ENCODE peak calls at places on chromosome 11, in ten cellular contexts. One of them, this sample, is unnamed.

GRCh38 chr11:108512706-108513105 is 14.5 kb upstream of the POGLUT3 start:
- DNase-seq in stimulated activated CD8-positive, alpha-beta memory T cell treated with anti-CD3 and anti-CD28 coated beads, Interleukin-15, amount 100 ng/mL, for 24 hours: no peak
- DNase-seq in EH: peak; percentile 8
- DNase-seq in stimulated activated CD4-positive, alpha-beta T cell treated with anti-CD3 and anti-CD28 coated beads, TNF-alpha, amount 100 ng/mL, for 24 hours: no peak
- DNase-seq in pancreas: no peak
- DNase-seq in GM12892: no peak
- DNase-seq in ureter: no peak
- DNase-seq in left colon: no peak
- DNase-seq in stimulated activated naive CD4-positive, alpha-beta T cell treated with Interleukin-2 at 50 U/mL for 16 hours: no peak
- DNase-seq in mammary epithelial cell: no peak
- DNase-seq in this sample: no peak

GRCh38 chr11:67371199-67371548 is 2.2 kb downstream of the CLCF1 start:
- DNase-seq in stimulated activated CD8-positive, alpha-beta memory T cell treated with anti-CD3 and anti-CD28 coated beads, Interleukin-15, amount 100 ng/mL, for 24 hours: no peak
- DNase-seq in EH: no peak
- DNase-seq in stimulated activated CD4-positive, alpha-beta T cell treated with anti-CD3 and anti-CD28 coated beads, TNF-alpha, amount 100 ng/mL, for 24 hours: no peak
- DNase-seq in pancreas: no peak
- DNase-seq in GM12892: no peak
- DNase-seq in ureter: no peak
- DNase-seq in left colon: no peak
- DNase-seq in stimulated activated naive CD4-positive, alpha-beta T cell treated with Interleukin-2 at 50 U/mL for 16 hours: no peak
- DNase-seq in mammary epithelial cell: no peak
- DNase-seq in this sample: no peak

GRCh38 chr11:77204792-77205466 is 76.9 kb downstream of the MYO7A start:
- DNase-seq in stimulated activated CD8-positive, alpha-beta memory T cell treated with anti-CD3 and anti-CD28 coated beads, Interleukin-15, amount 100 ng/mL, for 24 hours: no peak
- DNase-seq in EH: no peak
- DNase-seq in stimulated activated CD4-positive, alpha-beta T cell treated with anti-CD3 and anti-CD28 coated beads, TNF-alpha, amount 100 ng/mL, for 24 hours: no peak
- DNase-seq in pancreas: no peak
- DNase-seq in GM12892: no peak
- DNase-seq in ureter: peak; percentile 29
- DNase-seq in left colon: no peak
- DNase-seq in stimulated activated naive CD4-positive, alpha-beta T cell treated with Interleukin-2 at 50 U/mL for 16 hours: no peak
- DNase-seq in mammary epithelial cell: no peak
- DNase-seq in this sample: no peak

GRCh38 chr11:2741377-2742131 is 41.8 kb upstream of the KCNQ1OT1 start:
- DNase-seq in stimulated activated CD8-positive, alpha-beta memory T cell treated with anti-CD3 and anti-CD28 coated beads, Interleukin-15, amount 100 ng/mL, for 24 hours: no peak
- DNase-seq in EH: peak; percentile 64
- DNase-seq in stimulated activated CD4-positive, alpha-beta T cell treated with anti-CD3 and anti-CD28 coated beads, TNF-alpha, amount 100 ng/mL, for 24 hours: no peak
- DNase-seq in pancreas: no peak
- DNase-seq in GM12892: no peak
- DNase-seq in ureter: no peak
- DNase-seq in left colon: no peak
- DNase-seq in stimulated activated naive CD4-positive, alpha-beta T cell treated with Interleukin-2 at 50 U/mL for 16 hours: no peak
- DNase-seq in mammary epithelial cell: no peak
- DNase-seq in this sample: no peak

GRCh38 chr11:11782532-11783110 is 59.2 kb upstream of the USP47 start:
- DNase-seq in stimulated activated CD8-positive, alpha-beta memory T cell treated with anti-CD3 and anti-CD28 coated beads, Interleukin-15, amount 100 ng/mL, for 24 hours: no peak
- DNase-seq in EH: no peak
- DNase-seq in stimulated activated CD4-positive, alpha-beta T cell treated with anti-CD3 and anti-CD28 coated beads, TNF-alpha, amount 100 ng/mL, for 24 hours: no peak
- DNase-seq in pancreas: no peak
- DNase-seq in GM12892: no peak
- DNase-seq in ureter: no peak
- DNase-seq in left colon: peak; percentile 28
- DNase-seq in stimulated activated naive CD4-positive, alpha-beta T cell treated with Interleukin-2 at 50 U/mL for 16 hours: no peak
- DNase-seq in mammary epithelial cell: peak; percentile 48
- DNase-seq in this sample: peak; percentile 46

GRCh38 chr11:117917591-117917990 is 11.6 kb downstream of the TMPRSS13 start:
- DNase-seq in stimulated activated CD8-positive, alpha-beta memory T cell treated with anti-CD3 and anti-CD28 coated beads, Interleukin-15, amount 100 ng/mL, for 24 hours: no peak
- DNase-seq in EH: no peak
- DNase-seq in stimulated activated CD4-positive, alpha-beta T cell treated with anti-CD3 and anti-CD28 coated beads, TNF-alpha, amount 100 ng/mL, for 24 hours: no peak
- DNase-seq in pancreas: no peak
- DNase-seq in GM12892: no peak
- DNase-seq in ureter: no peak
- DNase-seq in left colon: no peak
- DNase-seq in stimulated activated naive CD4-positive, alpha-beta T cell treated with Interleukin-2 at 50 U/mL for 16 hours: no peak
- DNase-seq in mammary epithelial cell: no peak
- DNase-seq in this sample: no peak

GRCh38 chr11:93131709-93132108 is 66.1 kb downstream of the SLC36A4 start:
- DNase-seq in stimulated activated CD8-positive, alpha-beta memory T cell treated with anti-CD3 and anti-CD28 coated beads, Interleukin-15, amount 100 ng/mL, for 24 hours: no peak
- DNase-seq in EH: no peak
- DNase-seq in stimulated activated CD4-positive, alpha-beta T cell treated with anti-CD3 and anti-CD28 coated beads, TNF-alpha, amount 100 ng/mL, for 24 hours: no peak
- DNase-seq in pancreas: no peak
- DNase-seq in GM12892: no peak
- DNase-seq in ureter: no peak
- DNase-seq in left colon: no peak
- DNase-seq in stimulated activated naive CD4-positive, alpha-beta T cell treated with Interleukin-2 at 50 U/mL for 16 hours: no peak
- DNase-seq in mammary epithelial cell: no peak
- DNase-seq in this sample: no peak

GRCh38 chr11:125180413-125181305 is 16.1 kb downstream of the PKNOX2 start:
- DNase-seq in stimulated activated CD8-positive, alpha-beta memory T cell treated with anti-CD3 and anti-CD28 coated beads, Interleukin-15, amount 100 ng/mL, for 24 hours: no peak
- DNase-seq in EH: no peak
- DNase-seq in stimulated activated CD4-positive, alpha-beta T cell treated with anti-CD3 and anti-CD28 coated beads, TNF-alpha, amount 100 ng/mL, for 24 hours: no peak
- DNase-seq in pancreas: no peak
- DNase-seq in GM12892: no peak
- DNase-seq in ureter: no peak
- DNase-seq in left colon: no peak
- DNase-seq in stimulated activated naive CD4-positive, alpha-beta T cell treated with Interleukin-2 at 50 U/mL for 16 hours: no peak
- DNase-seq in mammary epithelial cell: no peak
- DNase-seq in this sample: no peak

GRCh38 chr11:29334781-29335140 is 682.1 kb downstream of the KCNA4 start:
- DNase-seq in stimulated activated CD8-positive, alpha-beta memory T cell treated with anti-CD3 and anti-CD28 coated beads, Interleukin-15, amount 100 ng/mL, for 24 hours: no peak
- DNase-seq in EH: no peak
- DNase-seq in stimulated activated CD4-positive, alpha-beta T cell treated with anti-CD3 and anti-CD28 coated beads, TNF-alpha, amount 100 ng/mL, for 24 hours: no peak
- DNase-seq in pancreas: no peak
- DNase-seq in GM12892: no peak
- DNase-seq in ureter: no peak
- DNase-seq in left colon: no peak
- DNase-seq in stimulated activated naive CD4-positive, alpha-beta T cell treated with Interleukin-2 at 50 U/mL for 16 hours: no peak
- DNase-seq in mammary epithelial cell: no peak
- DNase-seq in this sample: no peak

GRCh38 chr11:3105791-3106735 is 48.8 kb upstream of the CARS1 start:
- DNase-seq in stimulated activated CD8-positive, alpha-beta memory T cell treated with anti-CD3 and anti-CD28 coated beads, Interleukin-15, amount 100 ng/mL, for 24 hours: no peak
- DNase-seq in EH: no peak
- DNase-seq in stimulated activated CD4-positive, alpha-beta T cell treated with anti-CD3 and anti-CD28 coated beads, TNF-alpha, amount 100 ng/mL, for 24 hours: no peak
- DNase-seq in pancreas: no peak
- DNase-seq in GM12892: no peak
- DNase-seq in ureter: peak; percentile 39
- DNase-seq in left colon: no peak
- DNase-seq in stimulated activated naive CD4-positive, alpha-beta T cell treated with Interleukin-2 at 50 U/mL for 16 hours: no peak
- DNase-seq in mammary epithelial cell: no peak
- DNase-seq in this sample: no peak

GRCh38 chr11:129045150-129045549 is 102.5 kb upstream of the TP53AIP1 start:
- DNase-seq in stimulated activated CD8-positive, alpha-beta memory T cell treated with anti-CD3 and anti-CD28 coated beads, Interleukin-15, amount 100 ng/mL, for 24 hours: no peak
- DNase-seq in EH: no peak
- DNase-seq in stimulated activated CD4-positive, alpha-beta T cell treated with anti-CD3 and anti-CD28 coated beads, TNF-alpha, amount 100 ng/mL, for 24 hours: no peak
- DNase-seq in pancreas: no peak
- DNase-seq in GM12892: no peak
- DNase-seq in ureter: no peak
- DNase-seq in left colon: no peak
- DNase-seq in stimulated activated naive CD4-positive, alpha-beta T cell treated with Interleukin-2 at 50 U/mL for 16 hours: no peak
- DNase-seq in mammary epithelial cell: no peak
- DNase-seq in this sample: no peak

This sample was measured in LNCaP clone FGC.